ENCODE peak calls at places on chromosomes 2 and 18, in seven cellular contexts. N, U, F, Y, B, Q and M are unnamed samples.

GRCh38 chr18:75592527-75592926 is 165.0 kb upstream of the SMIM21 start:
- DNase-seq in N (no peak), Q (no peak), Y (no peak), F (no peak), U (no peak), B (no peak), M (no peak)

GRCh38 chr2:222989431-222989830 is 62.6 kb upstream of the KCNE4 start:
- DNase-seq in Y (no peak), Q (no peak), U (no peak), F (no peak), B (no peak), N (no peak), M (no peak)

GRCh38 chr2:113157108-113157896 is 16.5 kb upstream of the PSD4 start:
- DNase-seq in N (no peak), B (peak), Q (peak), Y (no peak), U (no peak), F (no peak), M (peak)

GRCh38 chr2:23926289-23926749 is 604 bp downstream of the ATAD2B start:
- DNase-seq in F (peak), N (no peak), Y (peak), Q (peak), U (peak), B (no peak), M (peak)

GRCh38 chr2:109720379-109721116 is 73.6 kb upstream of the RGPD5 start:
- DNase-seq in Y (no peak), U (peak), F (no peak), N (no peak), Q (no peak), B (no peak), M (no peak)

GRCh38 chr2:234324151-234324550 is 172.7 kb downstream of the ARL4C start:
- DNase-seq in Y (no peak), B (no peak), Q (no peak), F (no peak), N (no peak), U (no peak), M (no peak)

GRCh38 chr18:346607-347006 is 78.8 kb upstream of the THOC1 start:
- DNase-seq in B (no peak), F (no peak), N (no peak), Y (no peak), U (no peak), Q (no peak), M (no peak)

GRCh38 chr2:164981217-164981990 is 26.1 kb upstream of the SLC38A11 start:
- DNase-seq in N (no peak), Y (no peak), Q (no peak), B (peak), U (no peak), F (no peak), M (no peak)

GRCh38 chr2:144516981-144517824 is 2.7 kb downstream of the ZEB2 start:
- DNase-seq in U (peak), B (peak), Y (peak), N (no peak), Q (peak), F (peak), M (peak)

GRCh38 chr18:8478166-8478967 is 130.9 kb upstream of the RAB12 start:
- DNase-seq in F (no peak), Q (peak), Y (peak), B (peak), U (no peak), N (peak), M (peak)

GRCh38 chr2:240933048-240933965 is 27.2 kb downstream of the CROCC2 start:
- DNase-seq in N (no peak), U (peak), F (peak), Q (peak), Y (no peak), B (no peak), M (no peak)

DNA sequence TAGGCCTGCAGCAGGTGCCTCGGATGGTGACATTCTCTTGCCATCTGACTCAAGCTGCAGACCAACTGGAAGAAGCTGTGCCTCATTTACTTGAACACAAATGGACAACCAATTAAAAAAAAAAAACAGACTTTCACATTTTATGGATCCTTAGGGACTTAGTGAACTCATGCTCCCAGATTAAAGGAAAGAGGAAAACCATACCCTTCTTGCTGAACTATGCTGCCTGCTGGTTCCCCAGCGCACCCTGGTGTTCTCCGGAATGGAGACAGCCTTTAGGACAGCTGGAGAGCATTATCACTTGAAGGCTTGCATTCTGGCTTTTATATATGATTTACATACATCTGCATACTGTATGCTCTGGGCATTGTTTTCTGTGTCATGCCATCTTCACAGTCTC is 370.7 kb downstream of the SLC4A3 start:
- DNase-seq in B (peak), N (no peak), Y (no peak), Q (no peak), F (no peak), U (no peak), M (no peak)
- TF ChIP-seq CTCF in B (peak), N (no peak), Y (no peak), Q (no peak), F (no peak), U (no peak), M (no peak)

GRCh38 chr18:42310956-42311355 is 355.9 kb downstream of the PIK3C3 start:
- DNase-seq in Y (no peak), Q (no peak), F (no peak), U (no peak), B (no peak), N (no peak), M (no peak)
- TF ChIP-seq CTCF in Y (no peak), Q (no peak), F (peak), U (no peak), B (no peak), N (no peak), M (no peak)

GRCh38 chr2:85780316-85781092 is 26.7 kb downstream of the ATOH8 start:
- DNase-seq in Q (no peak), N (no peak), F (no peak), Y (no peak), U (no peak), B (no peak), M (no peak)

GRCh38 chr2:85776672-85777071 is 22.9 kb downstream of the ATOH8 start:
- DNase-seq in B (no peak), N (no peak), F (no peak), Q (no peak), Y (no peak), U (no peak), M (no peak)

GRCh38 chr2:85777441-85777861 is 23.7 kb downstream of the ATOH8 start:
- DNase-seq in N (no peak), Y (no peak), F (no peak), U (no peak), B (no peak), Q (no peak), M (no peak)

GRCh38 chr2:85778646-85779364 is 25.0 kb downstream of the ATOH8 start:
- DNase-seq in F (no peak), U (no peak), N (no peak), B (no peak), Q (no peak), Y (no peak), M (no peak)

GRCh38 chr2:85779641-85780315 is 26.0 kb downstream of the ATOH8 start:
- DNase-seq in U (no peak), Y (no peak), N (no peak), Q (no peak), F (peak), B (no peak), M (no peak)
- TF ChIP-seq CTCF in U (no peak), Y (no peak), N (no peak), Q (no peak), F (no peak), B (no peak), M (no peak)

GRCh38 chr2:238239552-238239871 is 326 bp downstream of the HES6 start:
- DNase-seq in N (no peak), F (peak), B (no peak), Q (peak), Y (no peak), U (no peak), M (no peak)
- TF ChIP-seq CTCF in N (no peak), F (no peak), B (no peak), Q (no peak), Y (no peak), U (no peak), M (no peak)

DNA sequence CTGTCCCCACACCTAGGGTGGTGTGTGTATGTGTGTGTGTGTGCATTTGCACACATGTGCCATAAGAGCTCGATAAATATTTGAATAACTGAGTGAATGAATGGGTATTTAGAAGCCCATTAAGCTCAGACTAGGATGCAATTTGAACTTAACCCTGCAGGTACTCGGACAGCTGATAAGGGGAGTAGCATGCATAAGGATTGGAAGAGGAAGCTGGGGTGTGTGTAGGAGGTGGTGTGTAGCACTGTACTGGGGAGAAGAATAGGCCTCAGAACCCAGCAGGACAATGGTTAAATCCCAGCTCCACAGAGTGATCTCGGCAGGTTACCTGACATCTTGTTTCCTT is 1.8 kb upstream of the KCNF1 start:
- DNase-seq in F (no peak), B (no peak), U (no peak), N (no peak), Y (no peak), Q (no peak), M (no peak)
- TF ChIP-seq CTCF in F (no peak), B (peak), U (no peak), N (no peak), Y (peak), Q (no peak), M (no peak)

GRCh38 chr2:57698935-57699449 is 347.6 kb upstream of the VRK2 start:
- DNase-seq in B (no peak), U (no peak), Y (peak), F (no peak), N (no peak), Q (no peak), M (no peak)

GRCh38 chr2:57696016-57696415 is 350.6 kb upstream of the VRK2 start:
- DNase-seq in Y (no peak), U (no peak), F (peak), B (peak), Q (no peak), N (peak), M (no peak)

GRCh38 chr2:57703407-57703806 is 343.2 kb upstream of the VRK2 start:
- DNase-seq in N (no peak), Q (no peak), F (no peak), B (no peak), U (no peak), Y (no peak), M (no peak)

GRCh38 chr2:57701391-57701791 is 345.2 kb upstream of the VRK2 start:
- DNase-seq in F (no peak), B (no peak), N (no peak), Q (no peak), U (no peak), Y (no peak), M (no peak)
- TF ChIP-seq CTCF in F (no peak), B (peak), N (no peak), Q (no peak), U (no peak), Y (no peak), M (no peak)

GRCh38 chr2:10441966-10442365 is 6.2 kb downstream of the ODC1 start:
- DNase-seq in F (no peak), B (no peak), N (no peak), Q (no peak), Y (no peak), U (no peak), M (no peak)
- TF ChIP-seq CTCF in F (no peak), B (no peak), N (no peak), Q (no peak), Y (no peak), U (no peak), M (no peak)